ENCODE peak calls at places on chromosomes 13 and 19, in eight cellular contexts. One of them, this sample, is unnamed.
A peak's percentile ranks its signal among the peaks of the same experiment; 100 is the strongest.

GRCh38 chr13:45185286-45185685 is 15.6 kb downstream of the KCTD4 start:
- DNase-seq in ovary: no peak
- DNase-seq in A549: no peak
- DNase-seq in BE2C: no peak
- DNase-seq in IMR-90: no peak
- DNase-seq in foreskin fibroblast: no peak
- DNase-seq in left ventricle myocardium inferior: no peak
- DNase-seq in testis: no peak
- DNase-seq in this sample: no peak

GRCh38 chr19:18807861-18808331 is 16.8 kb upstream of the COMP start:
- DNase-seq in A549: no peak
- DNase-seq in testis: no peak
- DNase-seq in BE2C: no peak
- DNase-seq in ovary: no peak
- DNase-seq in IMR-90: no peak
- DNase-seq in left ventricle myocardium inferior: peak; percentile 33
- DNase-seq in foreskin fibroblast: no peak
- DNase-seq in this sample: no peak

GRCh38 chr13:73449258-73449657 is 390.5 kb downstream of the KLF5 start:
- DNase-seq in BE2C: no peak
- DNase-seq in testis: no peak
- DNase-seq in ovary: no peak
- DNase-seq in IMR-90: peak; percentile 13
- DNase-seq in A549: peak; percentile 21
- DNase-seq in foreskin fibroblast: no peak
- DNase-seq in left ventricle myocardium inferior: no peak
- DNase-seq in this sample: no peak

GRCh38 chr13:113333076-113333475 is 30.9 kb downstream of the GRTP1 start:
- DNase-seq in foreskin fibroblast: no peak
- DNase-seq in left ventricle myocardium inferior: no peak
- DNase-seq in BE2C: no peak
- DNase-seq in A549: no peak
- DNase-seq in testis: no peak
- DNase-seq in IMR-90: no peak
- DNase-seq in ovary: no peak
- DNase-seq in this sample: no peak

GRCh38 chr13:28761586-28761985 is 42.8 kb upstream of the SLC46A3 start:
- DNase-seq in testis: no peak
- DNase-seq in BE2C: no peak
- DNase-seq in A549: no peak
- DNase-seq in left ventricle myocardium inferior: no peak
- DNase-seq in foreskin fibroblast: peak; percentile 10
- DNase-seq in ovary: no peak
- DNase-seq in IMR-90: peak; percentile 39
- DNase-seq in this sample: peak; percentile 38

GRCh38 chr13:111339366-111340143 is 19.1 kb downstream of the TEX29 start:
- DNase-seq in A549: no peak
- DNase-seq in testis: no peak
- DNase-seq in foreskin fibroblast: no peak
- DNase-seq in left ventricle myocardium inferior: no peak
- DNase-seq in BE2C: no peak
- DNase-seq in ovary: no peak
- DNase-seq in IMR-90: no peak
- DNase-seq in this sample: no peak

GRCh38 chr13:91346848-91347211 is 657 bp upstream of the MIR17HG start:
- DNase-seq in foreskin fibroblast: no peak
- DNase-seq in IMR-90: no peak
- DNase-seq in testis: no peak
- DNase-seq in A549: peak; percentile 18
- DNase-seq in BE2C: no peak
- DNase-seq in ovary: no peak
- DNase-seq in left ventricle myocardium inferior: no peak
- DNase-seq in this sample: no peak

GRCh38 chr13:33123066-33123940 is 107.1 kb downstream of the KL start:
- DNase-seq in A549: no peak
- DNase-seq in left ventricle myocardium inferior: peak; percentile 48
- DNase-seq in foreskin fibroblast: peak; percentile 48
- DNase-seq in testis: peak; percentile 49
- DNase-seq in ovary: no peak
- DNase-seq in BE2C: no peak
- DNase-seq in IMR-90: peak; percentile 53
- DNase-seq in this sample: no peak

GRCh38 chr19:47284324-47284899 is 9.7 kb downstream of the INAFM1 start:
- DNase-seq in IMR-90: peak; percentile 68
- DNase-seq in left ventricle myocardium inferior: no peak
- DNase-seq in testis: peak; percentile 53
- DNase-seq in ovary: no peak
- DNase-seq in BE2C: peak; percentile 67
- DNase-seq in A549: peak; percentile 77
- DNase-seq in foreskin fibroblast: peak; percentile 43
- DNase-seq in this sample: peak; percentile 66

GRCh38 chr19:6925801-6926751 is 38.7 kb downstream of the ADGRE1 start:
- DNase-seq in IMR-90: no peak
- DNase-seq in ovary: no peak
- DNase-seq in left ventricle myocardium inferior: no peak
- DNase-seq in BE2C: no peak
- DNase-seq in A549: peak; percentile 84
- DNase-seq in foreskin fibroblast: no peak
- DNase-seq in testis: no peak
- DNase-seq in this sample: no peak

GRCh38 chr19:58362272-58362994 is at the start of gene ZNF497:
- DNase-seq in IMR-90: peak; percentile 93
- DNase-seq in testis: peak; percentile 98
- DNase-seq in A549: peak; percentile 99
- DNase-seq in left ventricle myocardium inferior: peak; percentile 98
- DNase-seq in foreskin fibroblast: peak; percentile 96
- DNase-seq in BE2C: peak; percentile 97
- DNase-seq in ovary: peak; percentile 97
- DNase-seq in this sample: peak; percentile 90

GRCh38 chr13:72160977-72161376 is 294.0 kb upstream of the DACH1 start:
- DNase-seq in foreskin fibroblast: no peak
- DNase-seq in IMR-90: no peak
- DNase-seq in BE2C: no peak
- DNase-seq in testis: no peak
- DNase-seq in ovary: no peak
- DNase-seq in left ventricle myocardium inferior: no peak
- DNase-seq in A549: no peak
- DNase-seq in this sample: no peak

GRCh38 chr13:98239156-98240076 is 62.3 kb upstream of the RNF113B start:
- DNase-seq in IMR-90: no peak
- DNase-seq in A549: no peak
- DNase-seq in ovary: no peak
- DNase-seq in foreskin fibroblast: no peak
- DNase-seq in BE2C: peak; percentile 32
- DNase-seq in testis: no peak
- DNase-seq in left ventricle myocardium inferior: no peak
- DNase-seq in this sample: no peak

GRCh38 chr13:39273953-39274352 is 235.7 kb downstream of the NHLRC3 start:
- DNase-seq in foreskin fibroblast: no peak
- DNase-seq in left ventricle myocardium inferior: no peak
- DNase-seq in ovary: peak; percentile 23
- DNase-seq in BE2C: no peak
- DNase-seq in IMR-90: no peak
- DNase-seq in testis: no peak
- DNase-seq in A549: peak; percentile 5
- DNase-seq in this sample: no peak

GRCh38 chr19:29662604-29663404 is 2.5 kb upstream of the PLEKHF1 start:
- DNase-seq in left ventricle myocardium inferior: peak; percentile 60
- DNase-seq in IMR-90: peak; percentile 94
- DNase-seq in BE2C: no peak
- DNase-seq in testis: peak; percentile 65
- DNase-seq in ovary: peak; percentile 72
- DNase-seq in foreskin fibroblast: peak; percentile 90
- DNase-seq in A549: peak; percentile 33
- DNase-seq in this sample: no peak

GRCh38 chr19:14580623-14581237 is 2.2 kb upstream of the CLEC17A start:
- DNase-seq in ovary: no peak
- DNase-seq in IMR-90: no peak
- DNase-seq in A549: no peak
- DNase-seq in testis: no peak
- DNase-seq in foreskin fibroblast: no peak
- DNase-seq in BE2C: no peak
- DNase-seq in left ventricle myocardium inferior: no peak
- DNase-seq in this sample: no peak

GRCh38 chr13:45178349-45179142 is 22.3 kb downstream of the KCTD4 start:
- DNase-seq in IMR-90: peak; percentile 93
- DNase-seq in foreskin fibroblast: peak; percentile 69
- DNase-seq in BE2C: no peak
- DNase-seq in A549: peak; percentile 24
- DNase-seq in left ventricle myocardium inferior: no peak
- DNase-seq in testis: no peak
- DNase-seq in ovary: no peak
- DNase-seq in this sample: no peak

GRCh38 chr13:113946409-113947181 is 27.3 kb downstream of the C13orf46 start:
- DNase-seq in IMR-90: no peak
- DNase-seq in testis: no peak
- DNase-seq in BE2C: no peak
- DNase-seq in A549: no peak
- DNase-seq in foreskin fibroblast: no peak
- DNase-seq in ovary: no peak
- DNase-seq in left ventricle myocardium inferior: no peak
- DNase-seq in this sample: no peak

GRCh38 chr19:44748426-44749254 is at the start of gene BCL3:
- DNase-seq in ovary: peak; percentile 81
- DNase-seq in left ventricle myocardium inferior: peak; percentile 82
- DNase-seq in foreskin fibroblast: peak; percentile 64
- DNase-seq in A549: peak; percentile 89
- DNase-seq in testis: peak; percentile 57
- DNase-seq in IMR-90: no peak
- DNase-seq in BE2C: peak; percentile 42
- DNase-seq in this sample: no peak

DNA sequence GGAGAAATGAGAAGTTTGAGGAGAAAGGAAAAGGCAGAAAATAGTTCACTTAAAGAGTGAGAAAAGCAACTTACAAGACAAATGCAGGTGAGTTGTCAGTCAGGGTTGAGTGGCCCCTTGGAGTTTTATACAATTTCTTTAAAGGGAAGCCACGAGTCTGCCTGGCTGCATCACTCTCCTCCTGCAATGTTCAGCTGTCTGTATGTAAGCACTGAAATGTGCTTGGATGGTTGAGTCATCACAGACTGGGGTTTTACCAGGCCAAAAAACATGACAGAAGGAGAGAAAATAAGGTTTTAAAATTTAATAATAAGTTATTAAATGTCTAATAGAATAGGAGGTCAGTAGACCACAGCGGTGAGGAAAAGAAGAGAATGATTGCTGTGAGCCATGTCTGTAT is 51.0 kb upstream of the FGF14 start:
- DNase-seq in left ventricle myocardium inferior: no peak
- DNase-seq in IMR-90: peak; percentile 16
- DNase-seq in ovary: no peak
- DNase-seq in testis: no peak
- DNase-seq in foreskin fibroblast: peak; percentile 16
- DNase-seq in BE2C: peak; percentile 28
- DNase-seq in A549: no peak
- DNase-seq in this sample: no peak
- H3K4me3 ChIP-seq in left ventricle myocardium inferior: no peak overlapping the region
- H3K4me3 ChIP-seq in IMR-90: no peak overlapping the region
- H3K4me3 ChIP-seq in ovary: no peak overlapping the region
- H3K4me3 ChIP-seq in testis: no peak overlapping the region
- H3K4me3 ChIP-seq in foreskin fibroblast: no peak overlapping the region
- H3K4me3 ChIP-seq in BE2C: no peak overlapping the region
- H3K4me3 ChIP-seq in A549: no peak overlapping the region
- H3K4me3 ChIP-seq in this sample: no peak overlapping the region

DNA sequence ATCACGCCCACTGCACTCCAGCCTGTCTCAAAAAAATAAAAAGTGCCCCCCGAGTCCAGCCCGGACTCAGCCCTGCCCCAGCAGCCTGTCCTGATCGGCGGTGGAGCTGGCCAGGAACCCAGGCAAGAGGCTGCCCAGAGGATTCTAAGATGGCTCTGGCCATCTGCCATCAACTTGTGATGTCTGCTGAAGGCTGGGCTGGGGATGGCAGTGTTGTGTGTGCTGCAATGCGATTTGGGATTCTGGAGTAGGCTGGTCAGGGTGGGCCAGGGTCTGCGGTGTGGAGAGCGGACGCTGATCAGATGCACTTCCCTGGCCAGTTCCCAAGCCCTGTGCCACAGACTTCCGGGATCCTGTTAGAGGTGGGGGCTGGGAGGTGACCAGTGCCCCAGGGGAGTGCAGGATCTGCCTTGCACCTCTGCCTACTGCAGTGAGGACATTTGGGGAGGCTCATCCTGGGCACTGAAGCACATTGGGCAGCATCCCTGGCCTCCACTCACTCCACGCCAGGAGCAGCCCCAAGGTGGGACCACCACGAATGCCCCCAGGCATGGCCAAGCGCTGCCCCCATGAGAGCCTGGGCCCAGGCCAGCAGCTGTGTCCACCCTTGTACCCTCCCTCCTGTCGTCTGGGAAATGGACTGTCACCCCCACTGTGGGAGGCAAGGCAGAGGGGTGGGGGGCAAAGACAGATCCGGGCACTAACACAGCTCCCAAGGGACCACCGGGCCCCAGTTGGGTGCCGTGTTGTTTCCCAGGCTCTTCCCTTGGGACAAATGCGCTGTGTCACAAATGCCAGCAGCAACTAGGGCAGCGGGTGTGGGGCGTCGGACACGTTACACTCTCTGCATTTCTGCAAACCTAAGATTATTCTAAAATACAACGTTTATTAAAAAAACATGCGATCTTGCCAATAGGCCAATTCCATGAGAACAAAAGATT is 3.4 kb upstream of the TBXA2R start:
- DNase-seq in foreskin fibroblast: no peak
- DNase-seq in left ventricle myocardium inferior: no peak
- DNase-seq in A549: peak; percentile 47
- DNase-seq in testis: no peak
- DNase-seq in IMR-90: no peak
- DNase-seq in ovary: peak; percentile 31
- DNase-seq in BE2C: no peak
- DNase-seq in this sample: no peak
- TF ChIP-seq CTCF in foreskin fibroblast: no peak
- TF ChIP-seq CTCF in left ventricle myocardium inferior: no peak
- TF ChIP-seq CTCF in A549: no peak
- TF ChIP-seq CTCF in testis: no peak
- TF ChIP-seq CTCF in IMR-90: no peak
- TF ChIP-seq CTCF in ovary: no peak
- TF ChIP-seq CTCF in BE2C: no peak
- TF ChIP-seq CTCF in this sample: no peak

GRCh38 chr19:49340069-49340864 is 5.1 kb downstream of the CD37 start:
- DNase-seq in foreskin fibroblast: no peak
- DNase-seq in ovary: peak; percentile 82
- DNase-seq in left ventricle myocardium inferior: peak; percentile 72
- DNase-seq in testis: peak; percentile 58
- DNase-seq in IMR-90: no peak
- DNase-seq in A549: no peak
- DNase-seq in BE2C: peak; percentile 76
- DNase-seq in this sample: no peak
- H3K4me3 ChIP-seq in foreskin fibroblast: no peak overlapping the region
- H3K4me3 ChIP-seq in ovary: peak overlapping the region; percentile 48
- H3K4me3 ChIP-seq in left ventricle myocardium inferior: peak overlapping the region; percentile 62
- H3K4me3 ChIP-seq in testis: peak overlapping the region; percentile 45
- H3K4me3 ChIP-seq in IMR-90: no peak overlapping the region
- H3K4me3 ChIP-seq in A549: no peak overlapping the region
- H3K4me3 ChIP-seq in BE2C: no peak overlapping the region
- H3K4me3 ChIP-seq in this sample: no peak overlapping the region

DNA sequence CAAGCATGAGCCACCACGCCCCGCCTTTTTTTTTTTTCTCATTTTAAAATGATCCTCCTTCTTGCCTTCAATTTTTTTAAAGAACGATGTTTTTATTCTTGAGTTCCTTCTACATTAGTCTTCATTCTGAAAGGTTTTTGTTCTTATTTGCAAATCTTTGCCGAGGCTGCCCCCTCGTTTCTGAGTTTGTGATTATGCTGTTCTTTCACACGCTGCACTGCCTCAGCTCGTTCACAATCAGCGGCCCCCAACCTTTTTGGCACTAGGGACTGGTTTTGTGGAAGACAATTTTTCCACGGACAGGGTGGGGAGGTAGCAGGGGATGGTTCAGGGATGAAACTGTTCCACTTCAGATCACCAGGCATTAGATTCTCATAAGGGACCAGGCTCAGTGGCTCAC is 26.6 kb downstream of the ZNF787 start:
- DNase-seq in BE2C: no peak
- DNase-seq in testis: no peak
- DNase-seq in IMR-90: no peak
- DNase-seq in left ventricle myocardium inferior: no peak
- DNase-seq in foreskin fibroblast: no peak
- DNase-seq in A549: no peak
- DNase-seq in ovary: no peak
- DNase-seq in this sample: no peak
- TF ChIP-seq CTCF in BE2C: no peak
- TF ChIP-seq CTCF in testis: no peak
- TF ChIP-seq CTCF in IMR-90: no peak
- TF ChIP-seq CTCF in left ventricle myocardium inferior: no peak
- TF ChIP-seq CTCF in foreskin fibroblast: no peak
- TF ChIP-seq CTCF in A549: no peak
- TF ChIP-seq CTCF in ovary: no peak
- TF ChIP-seq CTCF in this sample: no peak